ENCODE peak calls at places on chromosomes 4 and X, in six cellular contexts. W is endothelial cell; Q is activated T-cell treated with anti-CD3 and anti-CD28 coated beads, Interleukin-2, amount 50 U/mL, for 72 hours; H is lower lobe of right lung; S is T-helper 2 cell; Y is KBM-7. J is an unnamed sample.

GRCh38 chrX:153669174-153669890 is 4.3 kb downstream of the PNCK start:
- DNase-seq in W (peak; percentile 60), Q (peak; percentile 41), H (no peak), S (peak; percentile 28), Y (peak; percentile 83), J (no peak)

GRCh38 chr4:8688041-8688907 is 95.7 kb downstream of the CPZ start:
- DNase-seq in W (peak; percentile 88), Q (peak; percentile 8), H (peak; percentile 24), S (peak; percentile 12), Y (peak; percentile 35), J (peak; percentile 71)

GRCh38 chrX:16268206-16268605 is 100.9 kb downstream of the MAGEB17 start:
- DNase-seq in W (no peak), Q (no peak), H (no peak), S (no peak), Y (no peak), J (no peak)

GRCh38 chrX:6187256-6187655 is 41.4 kb downstream of the NLGN4X start:
- DNase-seq in W (no peak), Q (no peak), H (no peak), S (no peak), Y (no peak), J (peak; percentile 52)

GRCh38 chr4:184451726-184452125 is 22.6 kb downstream of the IRF2 start:
- DNase-seq in W (no peak), Q (no peak), H (no peak), S (no peak), Y (peak; percentile 73), J (no peak)

GRCh38 chrX:120456973-120457372 is 12.1 kb downstream of the LAMP2 start:
- DNase-seq in W (no peak), Q (no peak), H (no peak), S (peak; percentile 69), Y (peak; percentile 84), J (no peak)

GRCh38 chr4:65868096-65868824 is 198.0 kb upstream of the EPHA5 start:
- DNase-seq in W (no peak), Q (no peak), H (no peak), S (no peak), Y (no peak), J (no peak)

GRCh38 chrX:118536687-118537461 is 41.3 kb downstream of the DOCK11 start:
- DNase-seq in W (peak; percentile 3), Q (peak; percentile 43), H (no peak), S (peak; percentile 78), Y (peak; percentile 65), J (no peak)

GRCh38 chr4:152038238-152038637 is 277.4 kb upstream of the GATB start:
- DNase-seq in W (no peak), Q (no peak), H (no peak), S (no peak), Y (no peak), J (no peak)

GRCh38 chr4:95318483-95318882 is 230.3 kb downstream of the UNC5C start:
- DNase-seq in W (no peak), Q (no peak), H (no peak), S (no peak), Y (no peak), J (no peak)

GRCh38 chr4:151304755-151305154 is 20.6 kb downstream of the SH3D19 start:
- DNase-seq in W (no peak), Q (no peak), H (no peak), S (no peak), Y (no peak), J (no peak)

GRCh38 chrX:150663061-150663460 is 30.1 kb upstream of the MTMR1 start:
- DNase-seq in W (no peak), Q (no peak), H (no peak), S (no peak), Y (no peak), J (no peak)

GRCh38 chr4:103002551-103002950 is 17.0 kb downstream of the SLC9B1 start:
- DNase-seq in W (no peak), Q (no peak), H (no peak), S (no peak), Y (no peak), J (no peak)

GRCh38 chr4:73777612-73778011 is 37.2 kb downstream of the CXCL8 start:
- DNase-seq in W (no peak), Q (no peak), H (no peak), S (no peak), Y (no peak), J (no peak)

GRCh38 chr4:66604192-66604591 is 933.9 kb upstream of the EPHA5 start:
- DNase-seq in W (no peak), Q (no peak), H (no peak), S (no peak), Y (no peak), J (no peak)

GRCh38 chrX:13487731-13488505 is 81.5 kb upstream of the EGFL6 start:
- DNase-seq in W (peak; percentile 39), Q (peak; percentile 38), H (no peak), S (peak; percentile 64), Y (peak; percentile 86), J (peak; percentile 42)

GRCh38 chrX:82163701-82164100 is 961.8 kb downstream of the SH3BGRL start:
- DNase-seq in W (no peak), Q (no peak), H (no peak), S (no peak), Y (no peak), J (no peak)

GRCh38 chr4:70544279-70544870 is 26.0 kb downstream of the AMTN start:
- DNase-seq in W (peak; percentile 9), Q (no peak), H (no peak), S (peak; percentile 1), Y (peak; percentile 1), J (no peak)

GRCh38 chr4:164959896-164960295 is 17.6 kb downstream of the TRIM61 start:
- DNase-seq in W (no peak), Q (no peak), H (no peak), S (no peak), Y (no peak), J (no peak)

GRCh38 chr4:112183252-112183651 is 38.0 kb downstream of the FAM241A start:
- DNase-seq in W (no peak), Q (no peak), H (no peak), S (peak; percentile 78), Y (peak; percentile 77), J (no peak)

GRCh38 chr4:79297479-79297878 is 28.4 kb downstream of the NAA11 start:
- DNase-seq in W (no peak), Q (no peak), H (no peak), S (no peak), Y (no peak), J (no peak)

GRCh38 chr4:91837608-91838029 is 466.1 kb upstream of the GRID2 start:
- DNase-seq in W (no peak), Q (no peak), H (no peak), S (no peak), Y (no peak), J (no peak)

GRCh38 chr4:33262809-33263208 is 2542.6 kb downstream of the PCDH7 start:
- DNase-seq in W (no peak), Q (no peak), H (no peak), S (no peak), Y (no peak), J (no peak)